ENCODE peak calls at places on chromosomes 2 and 18, in six cellular contexts. D is GM04504; B is stimulated activated CD8-positive, alpha-beta memory T cell treated with anti-CD3 and anti-CD28 coated beads, Interleukin-4, amount 100 ng/mL, for 1 hour; C is A172; U is glomerular endothelial cell; V is uterus. M is an unnamed sample.

GRCh38 chr18:27411911-27412310 is 226.8 kb upstream of the CHST9 start:
- DNase-seq in U (no peak), V (no peak), C (no peak), B (no peak), D (no peak), M (no peak)

GRCh38 chr2:219104107-219105050 is 43.7 kb upstream of the IHH start:
- DNase-seq in U (peak; percentile 7), C (peak; percentile 53), V (no peak), B (no peak), D (no peak), M (no peak)

GRCh38 chr2:22826658-22827165 is 558.3 kb upstream of the KLHL29 start:
- DNase-seq in V (no peak), U (no peak), B (no peak), D (no peak), C (no peak), M (no peak)

GRCh38 chr2:205411558-205411957 is 270.7 kb upstream of the NRP2 start:
- DNase-seq in D (no peak), V (no peak), B (no peak), C (no peak), U (no peak), M (no peak)

GRCh38 chr2:98880266-98881152 is 55.5 kb downstream of the CRACDL start:
- DNase-seq in D (no peak), C (no peak), U (no peak), B (no peak), V (no peak), M (no peak)

GRCh38 chr2:148781544-148781943 is 93.5 kb upstream of the KIF5C start:
- DNase-seq in D (no peak), C (no peak), U (no peak), B (no peak), V (no peak), M (no peak)

GRCh38 chr18:59008302-59008974 is 131.2 kb upstream of the SEC11C start:
- DNase-seq in B (no peak), C (peak; percentile 57), V (no peak), U (no peak), D (no peak), M (no peak)

GRCh38 chr18:12621737-12622306 is 36.1 kb downstream of the SPIRE1 start:
- DNase-seq in C (peak; percentile 90), U (no peak), B (no peak), V (no peak), D (no peak), M (no peak)

GRCh38 chr2:54000524-54000923 is 29.7 kb upstream of the PSME4 start:
- DNase-seq in B (no peak), C (no peak), V (no peak), D (no peak), U (no peak), M (no peak)

GRCh38 chr2:535222-535621 is 142.0 kb downstream of the TMEM18 start:
- DNase-seq in C (peak; percentile 8), V (no peak), D (no peak), B (no peak), U (no peak), M (no peak)

GRCh38 chr2:204024503-204024902 is 87.9 kb downstream of the ICOS start:
- DNase-seq in B (no peak), U (peak; percentile 56), D (peak; percentile 11), C (peak; percentile 54), V (peak; percentile 20), M (no peak)

GRCh38 chr2:240355001-240355891 is 80.2 kb upstream of the GPC1 start:
- DNase-seq in V (no peak), C (peak; percentile 29), B (no peak), D (no peak), U (no peak), M (no peak)

GRCh38 chr2:64586883-64587481 is 62.9 kb downstream of the AFTPH start:
- DNase-seq in D (peak; percentile 40), V (no peak), C (peak; percentile 65), B (no peak), U (peak; percentile 18), M (no peak)

GRCh38 chr2:9288681-9289338 is 82.2 kb downstream of the ASAP2 start:
- DNase-seq in D (no peak), U (no peak), C (peak; percentile 68), V (no peak), B (no peak), M (no peak)

GRCh38 chr2:217878865-217879595 is 123.8 kb downstream of the TNS1 start:
- DNase-seq in U (no peak), C (no peak), B (no peak), D (no peak), V (no peak), M (no peak)

GRCh38 chr2:88857951-88858406 is 166.5 kb downstream of the RPIA start:
- DNase-seq in V (no peak), B (no peak), C (peak; percentile 73), D (no peak), U (peak; percentile 7), M (no peak)

GRCh38 chr18:68714356-68714706 is 577 bp downstream of the TMX3 start:
- DNase-seq in C (no peak), V (no peak), U (no peak), B (no peak), D (no peak), M (no peak)

GRCh38 chr2:38959938-38960608 is 70.4 kb downstream of the ARHGEF33 start:
- DNase-seq in U (peak; percentile 10), V (peak; percentile 77), D (peak; percentile 48), B (peak; percentile 2), C (no peak), M (no peak)

GRCh38 chr2:10981461-10981860 is 69.7 kb downstream of the KCNF1 start:
- DNase-seq in D (no peak), U (no peak), C (no peak), V (no peak), B (no peak), M (no peak)

M was measured in cortex of kidney.